ENCODE peak calls at places on chromosomes 16 and 17, in four cellular contexts. Q is trophoblast cell, F is H9, C is IMR-90. M is an unnamed sample.

GRCh38 chr16:61014869-61015268 is 1021.4 kb downstream of the CDH8 start:
- DNase-seq in Q (no peak), F (peak), C (no peak), M (no peak)

GRCh38 chr16:53756329-53756996 is 52.5 kb downstream of the FTO start:
- DNase-seq in C (peak), Q (no peak), F (no peak), M (peak)

GRCh38 chr16:50245417-50246298 is 20.7 kb upstream of the ADCY7 start:
- DNase-seq in C (peak), Q (peak), F (no peak), M (peak)

GRCh38 chr17:3916013-3916696 is at the start of gene P2RX1:
- DNase-seq in Q (no peak), F (no peak), C (no peak), M (no peak)

GRCh38 chr17:33520404-33521032 is 227.4 kb upstream of the ASIC2 start:
- DNase-seq in C (peak), F (peak), Q (peak), M (peak)

GRCh38 chr16:68608330-68608729 is 36.8 kb upstream of the CDH3 start:
- DNase-seq in C (no peak), F (no peak), Q (no peak), M (no peak)

GRCh38 chr16:1089822-1090619 is 6.0 kb downstream of the C1QTNF8 start:
- DNase-seq in C (no peak), F (no peak), Q (no peak), M (no peak)

GRCh38 chr16:68069511-68070248 is 15.5 kb upstream of the NFATC3 start:
- DNase-seq in Q (no peak), F (no peak), C (no peak), M (no peak)

GRCh38 chr17:74176546-74177001 is 26.9 kb upstream of the RPL38 start:
- DNase-seq in C (peak), Q (peak), F (peak), M (peak)

GRCh38 chr17:57106107-57106835 is 21.2 kb downstream of the AKAP1 start:
- DNase-seq in C (no peak), Q (peak), F (peak), M (no peak)

GRCh38 chr16:68800257-68800875 is 43.0 kb upstream of the TANGO6 start:
- DNase-seq in C (peak), F (peak), Q (peak), M (peak)

GRCh38 chr17:1147664-1148063 is 32.1 kb downstream of the ABR start:
- DNase-seq in F (peak), C (peak), Q (peak), M (peak)

GRCh38 chr16:57906385-57907316 is 64.3 kb downstream of the CNGB1 start:
- DNase-seq in C (no peak), F (peak), Q (no peak), M (no peak)

GRCh38 chr16:58026139-58026704 is 668 bp downstream of the MMP15 start:
- DNase-seq in F (no peak), C (peak), Q (peak), M (peak)

GRCh38 chr16:10835281-10835931 is 16.8 kb upstream of the TVP23A start:
- DNase-seq in F (no peak), Q (no peak), C (no peak), M (no peak)

GRCh38 chr16:79210629-79211028 is 389.9 kb downstream of the MAF start:
- DNase-seq in Q (no peak), C (no peak), F (no peak), M (no peak)

DNA sequence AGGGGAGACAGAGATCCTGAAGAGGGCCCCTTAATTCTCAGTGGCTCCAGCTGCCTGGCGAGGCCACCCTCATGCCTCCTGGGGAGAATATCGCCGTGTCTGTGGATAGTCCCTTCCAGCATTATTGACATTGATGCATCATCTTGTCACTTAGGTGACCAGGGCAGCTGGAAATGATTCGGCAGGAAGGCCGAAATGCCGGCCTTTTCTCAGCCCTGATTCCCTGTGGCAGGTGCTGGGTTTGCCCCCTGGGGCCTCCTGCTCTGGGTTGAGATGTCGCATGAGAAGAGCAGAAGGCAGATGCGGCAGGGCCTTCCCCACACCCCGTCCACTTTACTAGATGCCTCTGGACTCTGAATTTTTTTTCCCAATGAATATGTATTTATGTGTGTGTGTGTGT is 89.5 kb downstream of the RAP1GAP2 start:
- DNase-seq in Q (no peak), C (no peak), F (no peak), M (no peak)
- H3K9ac ChIP-seq in Q (no peak), C (no peak), F (no peak), M (no peak)

GRCh38 chr16:3123986-3124886 is 10.6 kb upstream of the ZNF213 start:
- DNase-seq in F (peak), C (peak), Q (peak), M (peak)
- H3K23ac ChIP-seq in F (no peak), C (peak), Q (no peak), M (peak)

GRCh38 chr17:21037117-21037803 is 5.6 kb downstream of the USP22 start:
- DNase-seq in C (no peak), Q (no peak), F (no peak), M (no peak)
- H3K9ac ChIP-seq in C (no peak), Q (no peak), F (no peak), M (no peak)

GRCh38 chr17:82698974-82699442 is 510 bp upstream of the RAB40B start:
- DNase-seq in F (no peak), Q (peak), C (no peak), M (no peak)

GRCh38 chr17:82696916-82697807 is 1.3 kb downstream of the RAB40B start:
- DNase-seq in F (peak), Q (no peak), C (no peak), M (no peak)

GRCh38 chr17:82699551-82699950 is 1.1 kb upstream of the RAB40B start:
- DNase-seq in F (no peak), C (no peak), Q (no peak), M (no peak)

GRCh38 chr17:82697808-82698064 is 762 bp downstream of the RAB40B start:
- DNase-seq in C (no peak), F (peak), Q (no peak), M (no peak)

GRCh38 chr17:82698065-82698973 is at the start of gene RAB40B:
- DNase-seq in F (peak), Q (peak), C (peak), M (peak)
- H3K23ac ChIP-seq in F (no peak), Q (no peak), C (peak), M (peak)

DNA sequence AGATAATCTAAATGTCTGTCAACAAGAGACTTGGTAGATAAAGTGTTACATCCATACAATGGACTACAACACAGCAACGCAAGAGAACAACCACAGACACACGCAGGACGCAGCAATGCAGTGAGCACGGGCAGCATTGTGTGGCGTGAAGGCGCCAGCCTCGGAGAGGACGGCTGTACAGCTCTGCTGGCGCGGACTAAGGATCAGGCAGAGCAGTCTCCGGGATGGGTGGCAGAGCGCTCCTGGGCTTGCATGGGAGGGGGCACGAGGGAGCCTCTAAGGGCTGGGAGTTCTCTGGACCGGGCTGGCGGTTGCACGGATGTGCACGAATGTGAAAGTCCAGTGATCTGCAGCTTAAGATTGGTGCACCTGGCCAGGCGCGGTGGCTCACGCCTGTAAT is 34.5 kb downstream of the ACTG1 start:
- DNase-seq in C (no peak), F (no peak), Q (no peak), M (no peak)
- H3K9ac ChIP-seq in C (no peak), F (no peak), Q (no peak), M (no peak)

GRCh38 chr16:89565256-89565505 is 4.7 kb downstream of the RPL13 start:
- DNase-seq in F (no peak), C (no peak), Q (peak), M (no peak)
- H3K23ac ChIP-seq in F (no peak), C (no peak), Q (no peak), M (no peak)

GRCh38 chr16:83842291-83842690 is 34.5 kb downstream of the HSBP1 start:
- DNase-seq in C (no peak), F (no peak), Q (no peak), M (no peak)

GRCh38 chr16:83838151-83838550 is 30.4 kb downstream of the HSBP1 start:
- DNase-seq in F (no peak), C (no peak), Q (no peak), M (no peak)

GRCh38 chr16:83839561-83839960 is 31.8 kb downstream of the HSBP1 start:
- DNase-seq in F (no peak), Q (no peak), C (no peak), M (no peak)

GRCh38 chr16:83837566-83837965 is 29.8 kb downstream of the HSBP1 start:
- DNase-seq in Q (no peak), F (no peak), C (no peak), M (no peak)

GRCh38 chr16:83840060-83840617 is 32.4 kb downstream of the HSBP1 start:
- DNase-seq in Q (no peak), C (no peak), F (no peak), M (no peak)
- H3K9ac ChIP-seq in Q (no peak), C (no peak), F (no peak), M (no peak)

GRCh38 chr16:86300746-86301480 is 209.4 kb upstream of the FOXF1 start:
- DNase-seq in Q (no peak), F (no peak), C (peak), M (peak)
- H3K23ac ChIP-seq in Q (no peak), F (no peak), C (peak), M (no peak)